ENCODE peak calls at places on chromosomes 5 and 9, in seven cellular contexts. One of them, this sample, is unnamed.

GRCh38 chr5:83255268-83255667 is 177.9 kb downstream of the XRCC4 start:
- DNase-seq in neural crest cell: no peak
- DNase-seq in brain microvascular endothelial cell: no peak
- DNase-seq in progenitor cell of endocrine pancreas: no peak
- DNase-seq in cardiac fibroblast: peak
- DNase-seq in Caco-2: no peak
- DNase-seq in body of pancreas: no peak
- DNase-seq in this sample: no peak

GRCh38 chr9:16143947-16144890 is 591.4 kb downstream of the CCDC171 start:
- DNase-seq in neural crest cell: no peak
- DNase-seq in brain microvascular endothelial cell: peak
- DNase-seq in progenitor cell of endocrine pancreas: no peak
- DNase-seq in cardiac fibroblast: no peak
- DNase-seq in Caco-2: no peak
- DNase-seq in body of pancreas: no peak
- DNase-seq in this sample: no peak

GRCh38 chr9:127741831-127742434 is 6.8 kb upstream of the TOR2A start:
- DNase-seq in neural crest cell: peak
- DNase-seq in brain microvascular endothelial cell: no peak
- DNase-seq in progenitor cell of endocrine pancreas: peak
- DNase-seq in cardiac fibroblast: no peak
- DNase-seq in Caco-2: peak
- DNase-seq in body of pancreas: peak
- DNase-seq in this sample: no peak

GRCh38 chr5:113804943-113805342 is 291.4 kb downstream of the YTHDC2 start:
- DNase-seq in neural crest cell: no peak
- DNase-seq in brain microvascular endothelial cell: no peak
- DNase-seq in progenitor cell of endocrine pancreas: no peak
- DNase-seq in cardiac fibroblast: no peak
- DNase-seq in Caco-2: no peak
- DNase-seq in body of pancreas: no peak
- DNase-seq in this sample: no peak

GRCh38 chr9:121958530-121958929 is 134.6 kb downstream of the TTLL11 start:
- DNase-seq in neural crest cell: no peak
- DNase-seq in brain microvascular endothelial cell: no peak
- DNase-seq in progenitor cell of endocrine pancreas: no peak
- DNase-seq in cardiac fibroblast: peak
- DNase-seq in Caco-2: no peak
- DNase-seq in body of pancreas: no peak
- DNase-seq in this sample: no peak

GRCh38 chr9:134466869-134467616 is 140.8 kb downstream of the RXRA start:
- DNase-seq in neural crest cell: no peak
- DNase-seq in brain microvascular endothelial cell: no peak
- DNase-seq in progenitor cell of endocrine pancreas: no peak
- DNase-seq in cardiac fibroblast: no peak
- DNase-seq in Caco-2: no peak
- DNase-seq in body of pancreas: no peak
- DNase-seq in this sample: no peak

GRCh38 chr5:140588311-140589070 is 23.9 kb downstream of the SLC35A4 start:
- DNase-seq in neural crest cell: no peak
- DNase-seq in brain microvascular endothelial cell: no peak
- DNase-seq in progenitor cell of endocrine pancreas: no peak
- DNase-seq in cardiac fibroblast: peak
- DNase-seq in Caco-2: no peak
- DNase-seq in body of pancreas: no peak
- DNase-seq in this sample: no peak

GRCh38 chr5:172866802-172867748 is 33.0 kb downstream of the ERGIC1 start:
- DNase-seq in neural crest cell: no peak
- DNase-seq in brain microvascular endothelial cell: no peak
- DNase-seq in progenitor cell of endocrine pancreas: no peak
- DNase-seq in cardiac fibroblast: no peak
- DNase-seq in Caco-2: no peak
- DNase-seq in body of pancreas: no peak
- DNase-seq in this sample: no peak

GRCh38 chr5:149217096-149217801 is 54.4 kb upstream of the AFAP1L1 start:
- DNase-seq in neural crest cell: no peak
- DNase-seq in brain microvascular endothelial cell: no peak
- DNase-seq in progenitor cell of endocrine pancreas: no peak
- DNase-seq in cardiac fibroblast: no peak
- DNase-seq in Caco-2: no peak
- DNase-seq in body of pancreas: no peak
- DNase-seq in this sample: no peak

GRCh38 chr5:16082053-16082452 is 97.5 kb downstream of the MARCHF11 start:
- DNase-seq in neural crest cell: no peak
- DNase-seq in brain microvascular endothelial cell: no peak
- DNase-seq in progenitor cell of endocrine pancreas: no peak
- DNase-seq in cardiac fibroblast: no peak
- DNase-seq in Caco-2: no peak
- DNase-seq in body of pancreas: no peak
- DNase-seq in this sample: no peak

DNA sequence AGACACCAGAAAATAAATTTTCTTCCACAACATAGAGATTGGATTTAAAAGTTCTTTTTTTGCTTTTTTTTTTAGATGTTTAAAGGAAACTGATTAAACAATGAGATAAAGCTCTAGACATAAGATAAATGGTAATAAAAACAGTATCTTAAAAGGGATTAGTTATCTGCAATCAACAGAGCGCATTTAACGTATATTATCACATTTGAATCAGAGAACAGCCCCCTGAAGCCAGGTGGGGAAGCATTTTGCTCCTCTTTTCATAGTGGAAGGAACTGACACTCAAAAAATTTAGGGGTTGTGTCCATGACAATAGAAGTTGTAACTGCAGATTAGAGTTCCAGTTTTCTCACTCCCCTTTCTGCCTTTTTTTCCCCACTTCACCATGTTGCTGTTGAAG is 367.6 kb downstream of the SPATA31D1 start:
- DNase-seq in neural crest cell: no peak
- DNase-seq in brain microvascular endothelial cell: no peak
- DNase-seq in progenitor cell of endocrine pancreas: no peak
- DNase-seq in cardiac fibroblast: no peak
- DNase-seq in Caco-2: no peak
- DNase-seq in body of pancreas: no peak
- DNase-seq in this sample: no peak
- TF ChIP-seq CTCF in neural crest cell: no peak
- TF ChIP-seq CTCF in brain microvascular endothelial cell: no peak
- TF ChIP-seq CTCF in progenitor cell of endocrine pancreas: no peak
- TF ChIP-seq CTCF in cardiac fibroblast: no peak
- TF ChIP-seq CTCF in Caco-2: no peak
- TF ChIP-seq CTCF in body of pancreas: no peak
- TF ChIP-seq CTCF in this sample: no peak

GRCh38 chr9:68560131-68560844 is 19.6 kb upstream of the TMEM252 start:
- DNase-seq in neural crest cell: peak
- DNase-seq in brain microvascular endothelial cell: peak
- DNase-seq in progenitor cell of endocrine pancreas: no peak
- DNase-seq in cardiac fibroblast: peak
- DNase-seq in Caco-2: peak
- DNase-seq in body of pancreas: peak
- DNase-seq in this sample: no peak
- TF ChIP-seq CTCF in neural crest cell: peak
- TF ChIP-seq CTCF in brain microvascular endothelial cell: peak
- TF ChIP-seq CTCF in progenitor cell of endocrine pancreas: peak
- TF ChIP-seq CTCF in cardiac fibroblast: peak
- TF ChIP-seq CTCF in Caco-2: peak
- TF ChIP-seq CTCF in body of pancreas: peak
- TF ChIP-seq CTCF in this sample: no peak

DNA sequence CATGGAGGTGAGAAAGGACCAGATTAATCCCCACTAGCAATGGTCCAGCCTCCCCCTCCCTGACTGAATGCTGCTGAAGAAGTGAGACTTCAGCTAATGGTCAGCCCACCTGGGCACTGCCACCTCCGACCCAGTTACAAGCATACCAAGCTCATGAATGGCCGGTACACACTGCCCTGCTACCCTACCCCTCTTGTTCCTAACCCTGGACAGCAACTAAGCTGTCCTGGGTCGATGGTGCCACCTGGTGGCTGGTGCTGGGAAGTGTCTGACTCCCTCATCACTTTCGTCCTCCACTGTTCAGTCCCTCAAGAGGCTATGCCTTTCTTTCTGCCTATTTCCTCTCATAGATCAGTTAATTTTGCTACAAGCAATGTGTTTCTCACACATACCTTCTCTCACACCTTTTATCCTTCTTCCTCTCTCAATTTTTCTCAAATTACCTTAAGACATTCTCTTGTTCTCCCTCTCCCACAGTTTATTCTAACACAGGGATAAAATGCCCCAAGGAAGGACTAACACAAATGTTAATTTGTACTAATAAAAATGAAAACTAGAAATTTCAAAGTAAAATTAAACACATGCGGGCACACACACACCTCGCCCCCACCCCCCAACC is 42.4 kb downstream of the PAX5 start:
- DNase-seq in neural crest cell: peak
- DNase-seq in brain microvascular endothelial cell: peak
- DNase-seq in progenitor cell of endocrine pancreas: no peak
- DNase-seq in cardiac fibroblast: peak
- DNase-seq in Caco-2: peak
- DNase-seq in body of pancreas: no peak
- DNase-seq in this sample: no peak
- TF ChIP-seq CTCF in neural crest cell: peak
- TF ChIP-seq CTCF in brain microvascular endothelial cell: peak
- TF ChIP-seq CTCF in progenitor cell of endocrine pancreas: peak
- TF ChIP-seq CTCF in cardiac fibroblast: peak
- TF ChIP-seq CTCF in Caco-2: peak
- TF ChIP-seq CTCF in body of pancreas: no peak
- TF ChIP-seq CTCF in this sample: peak

GRCh38 chr5:115842952-115843351 is 1.2 kb downstream of the AP3S1 start:
- DNase-seq in neural crest cell: no peak
- DNase-seq in brain microvascular endothelial cell: no peak
- DNase-seq in progenitor cell of endocrine pancreas: no peak
- DNase-seq in cardiac fibroblast: no peak
- DNase-seq in Caco-2: no peak
- DNase-seq in body of pancreas: no peak
- DNase-seq in this sample: no peak
- TF ChIP-seq CTCF in neural crest cell: no peak
- TF ChIP-seq CTCF in brain microvascular endothelial cell: no peak
- TF ChIP-seq CTCF in progenitor cell of endocrine pancreas: no peak
- TF ChIP-seq CTCF in cardiac fibroblast: no peak
- TF ChIP-seq CTCF in Caco-2: no peak
- TF ChIP-seq CTCF in body of pancreas: no peak
- TF ChIP-seq CTCF in this sample: no peak

DNA sequence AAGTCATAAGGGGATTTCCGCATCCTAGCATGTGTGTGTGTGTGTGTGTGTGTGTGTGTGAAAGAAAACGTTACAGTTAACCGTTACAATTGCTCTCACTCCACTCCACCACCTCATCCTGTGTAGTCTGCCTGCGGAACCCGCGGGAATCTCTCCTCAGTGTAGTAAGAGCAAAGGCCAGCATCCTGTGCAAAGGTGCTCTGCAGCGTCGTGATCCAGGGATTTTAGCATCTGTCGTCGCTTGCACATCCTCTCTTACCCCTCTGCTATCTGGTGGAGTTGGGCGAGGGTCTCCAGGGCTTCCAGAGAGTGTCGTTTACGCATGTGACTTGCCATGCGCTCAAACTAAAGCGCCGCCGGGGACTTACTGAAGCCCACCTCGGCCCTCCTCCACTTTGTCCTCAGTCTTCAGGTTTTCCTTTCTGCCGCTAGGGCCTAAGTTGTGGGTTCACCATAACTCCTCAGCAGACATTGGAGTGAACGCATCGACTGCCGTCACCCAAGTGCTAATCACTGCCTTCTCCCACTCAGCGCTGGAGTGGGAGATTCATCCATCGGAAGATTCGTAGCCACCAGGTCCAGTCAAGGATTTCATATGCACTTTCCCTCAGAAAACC is 3.9 kb downstream of the CDKN2B start:
- DNase-seq in neural crest cell: no peak
- DNase-seq in brain microvascular endothelial cell: peak
- DNase-seq in progenitor cell of endocrine pancreas: no peak
- DNase-seq in cardiac fibroblast: no peak
- DNase-seq in Caco-2: no peak
- DNase-seq in body of pancreas: no peak
- DNase-seq in this sample: no peak
- TF ChIP-seq CTCF in neural crest cell: peak
- TF ChIP-seq CTCF in brain microvascular endothelial cell: peak
- TF ChIP-seq CTCF in progenitor cell of endocrine pancreas: no peak
- TF ChIP-seq CTCF in cardiac fibroblast: no peak
- TF ChIP-seq CTCF in Caco-2: no peak
- TF ChIP-seq CTCF in body of pancreas: no peak
- TF ChIP-seq CTCF in this sample: no peak